ENCODE peak calls at places on chromosomes 4 and X, in nine cellular contexts. A is OCI-M1, J is stomach, P is sciatic nerve, X is adipocyte, M is ureter, U is A673, Z is HTR-8/SVneo, B is EH. Y is an unnamed sample.

GRCh38 chrX:97639526-97639925 is 755.8 kb downstream of the RPA4 start:
- DNase-seq in A (no peak), J (no peak), P (no peak), X (no peak), M (no peak), U (no peak), Z (no peak), B (no peak), Y (no peak)

GRCh38 chr4:111602848-111603247 is 542.4 kb upstream of the FAM241A start:
- DNase-seq in A (peak), J (no peak), P (no peak), X (peak), M (no peak), U (peak), Z (no peak), B (peak), Y (no peak)

GRCh38 chr4:187218705-187219245 is 495.1 kb upstream of the FAT1 start:
- DNase-seq in A (no peak), J (no peak), P (no peak), X (no peak), M (no peak), U (no peak), Z (no peak), B (no peak), Y (no peak)

GRCh38 chrX:54695816-54696487 is 102.1 kb downstream of the ITIH6 start:
- DNase-seq in A (peak), J (no peak), P (no peak), X (peak), M (no peak), U (no peak), Z (no peak), B (no peak), Y (no peak)

GRCh38 chr4:67762091-67762490 is 7.9 kb upstream of the GNRHR start:
- DNase-seq in A (peak), J (no peak), P (no peak), X (peak), M (no peak), U (no peak), Z (no peak), B (peak), Y (no peak)

GRCh38 chrX:16838202-16839066 is 31.7 kb downstream of the RBBP7 start:
- DNase-seq in A (no peak), J (peak), P (no peak), X (peak), M (no peak), U (no peak), Z (no peak), B (peak), Y (peak)

GRCh38 chr4:156503119-156503518 is 468.5 kb downstream of the PDGFC start:
- DNase-seq in A (no peak), J (no peak), P (no peak), X (no peak), M (no peak), U (no peak), Z (no peak), B (no peak), Y (no peak)

GRCh38 chr4:5921578-5921977 is 28.7 kb upstream of the CRMP1 start:
- DNase-seq in A (no peak), J (no peak), P (no peak), X (no peak), M (no peak), U (no peak), Z (no peak), B (no peak), Y (no peak)

GRCh38 chrX:115972717-115973116 is 197.8 kb upstream of the AGTR2 start:
- DNase-seq in A (no peak), J (no peak), P (no peak), X (no peak), M (no peak), U (no peak), Z (no peak), B (no peak), Y (no peak)

GRCh38 chr4:15894923-15895411 is 43.6 kb downstream of the FGFBP1 start:
- DNase-seq in A (no peak), J (no peak), P (no peak), X (no peak), M (no peak), U (no peak), Z (no peak), B (no peak), Y (no peak)

GRCh38 chr4:53653484-53654053 is 62.3 kb upstream of the LNX1 start:
- DNase-seq in A (peak), J (peak), P (no peak), X (peak), M (no peak), U (no peak), Z (no peak), B (peak), Y (no peak)

GRCh38 chr4:174080361-174080760 is 203.1 kb downstream of the FBXO8 start:
- DNase-seq in A (no peak), J (no peak), P (no peak), X (peak), M (no peak), U (no peak), Z (no peak), B (no peak), Y (no peak)